ENCODE peak calls at places on chromosomes 16 and 17, in ten cellular contexts. One of them, this sample, is unnamed.

GRCh38 chr16:78142784-78143183 is 43.3 kb downstream of the WWOX start:
- DNase-seq in heart left ventricle: no peak
- DNase-seq in vagina: no peak
- DNase-seq in Peyer's patch: no peak
- DNase-seq in stomach: no peak
- DNase-seq in IMR-90: no peak
- DNase-seq in prostate gland: no peak
- DNase-seq in A549: no peak
- DNase-seq in spleen: no peak
- DNase-seq in endothelial cell of umbilical vein: peak
- DNase-seq in this sample: no peak

GRCh38 chr16:84144301-84144858 is 597 bp downstream of the HSDL1 start:
- DNase-seq in heart left ventricle: no peak
- DNase-seq in vagina: no peak
- DNase-seq in Peyer's patch: peak
- DNase-seq in stomach: peak
- DNase-seq in IMR-90: peak
- DNase-seq in prostate gland: peak
- DNase-seq in A549: peak
- DNase-seq in spleen: peak
- DNase-seq in endothelial cell of umbilical vein: peak
- DNase-seq in this sample: peak

GRCh38 chr17:42843358-42843934 is 934 bp upstream of the AOC2 start:
- DNase-seq in heart left ventricle: peak
- DNase-seq in vagina: no peak
- DNase-seq in Peyer's patch: no peak
- DNase-seq in stomach: no peak
- DNase-seq in IMR-90: peak
- DNase-seq in prostate gland: peak
- DNase-seq in A549: peak
- DNase-seq in spleen: peak
- DNase-seq in endothelial cell of umbilical vein: peak
- DNase-seq in this sample: no peak

GRCh38 chr16:68417711-68418301 is 30.5 kb downstream of the SMPD3 start:
- DNase-seq in heart left ventricle: peak
- DNase-seq in vagina: no peak
- DNase-seq in Peyer's patch: peak
- DNase-seq in stomach: peak
- DNase-seq in IMR-90: no peak
- DNase-seq in prostate gland: peak
- DNase-seq in A549: no peak
- DNase-seq in spleen: peak
- DNase-seq in endothelial cell of umbilical vein: peak
- DNase-seq in this sample: no peak

GRCh38 chr17:54967621-54968258 is 714 bp downstream of the COX11 start:
- DNase-seq in heart left ventricle: no peak
- DNase-seq in vagina: no peak
- DNase-seq in Peyer's patch: no peak
- DNase-seq in stomach: no peak
- DNase-seq in IMR-90: peak
- DNase-seq in prostate gland: no peak
- DNase-seq in A549: peak
- DNase-seq in spleen: no peak
- DNase-seq in endothelial cell of umbilical vein: no peak
- DNase-seq in this sample: no peak

GRCh38 chr17:28446716-28447395 is 26.6 kb upstream of the SLC13A2 start:
- DNase-seq in heart left ventricle: no peak
- DNase-seq in vagina: no peak
- DNase-seq in Peyer's patch: no peak
- DNase-seq in stomach: no peak
- DNase-seq in IMR-90: no peak
- DNase-seq in prostate gland: no peak
- DNase-seq in A549: no peak
- DNase-seq in spleen: no peak
- DNase-seq in endothelial cell of umbilical vein: no peak
- DNase-seq in this sample: no peak

GRCh38 chr17:20922128-20922670 is 120.6 kb downstream of the USP22 start:
- DNase-seq in heart left ventricle: peak
- DNase-seq in vagina: no peak
- DNase-seq in Peyer's patch: no peak
- DNase-seq in stomach: no peak
- DNase-seq in IMR-90: peak
- DNase-seq in prostate gland: no peak
- DNase-seq in A549: no peak
- DNase-seq in spleen: no peak
- DNase-seq in endothelial cell of umbilical vein: peak
- DNase-seq in this sample: no peak

GRCh38 chr17:18257747-18258355 is 687 bp downstream of the FLII start:
- DNase-seq in heart left ventricle: peak
- DNase-seq in vagina: no peak
- DNase-seq in Peyer's patch: peak
- DNase-seq in stomach: peak
- DNase-seq in IMR-90: peak
- DNase-seq in prostate gland: peak
- DNase-seq in A549: peak
- DNase-seq in spleen: peak
- DNase-seq in endothelial cell of umbilical vein: peak
- DNase-seq in this sample: peak

GRCh38 chr16:69187891-69188451 is 1.0 kb downstream of the SNTB2 start:
- DNase-seq in heart left ventricle: no peak
- DNase-seq in vagina: no peak
- DNase-seq in Peyer's patch: peak
- DNase-seq in stomach: peak
- DNase-seq in IMR-90: no peak
- DNase-seq in prostate gland: peak
- DNase-seq in A549: peak
- DNase-seq in spleen: peak
- DNase-seq in endothelial cell of umbilical vein: peak
- DNase-seq in this sample: no peak

GRCh38 chr17:5422505-5422904 is 2.5 kb downstream of the RPAIN start:
- DNase-seq in heart left ventricle: no peak
- DNase-seq in vagina: no peak
- DNase-seq in Peyer's patch: no peak
- DNase-seq in stomach: no peak
- DNase-seq in IMR-90: peak
- DNase-seq in prostate gland: no peak
- DNase-seq in A549: peak
- DNase-seq in spleen: no peak
- DNase-seq in endothelial cell of umbilical vein: no peak
- DNase-seq in this sample: no peak

GRCh38 chr17:13931111-13931526 is 138.2 kb upstream of the COX10 start:
- DNase-seq in heart left ventricle: peak
- DNase-seq in vagina: no peak
- DNase-seq in Peyer's patch: peak
- DNase-seq in stomach: no peak
- DNase-seq in IMR-90: peak
- DNase-seq in prostate gland: peak
- DNase-seq in A549: no peak
- DNase-seq in spleen: no peak
- DNase-seq in endothelial cell of umbilical vein: no peak
- DNase-seq in this sample: no peak

GRCh38 chr17:59618894-59619312 is 792 bp upstream of the CLTC start:
- DNase-seq in heart left ventricle: peak
- DNase-seq in vagina: no peak
- DNase-seq in Peyer's patch: no peak
- DNase-seq in stomach: no peak
- DNase-seq in IMR-90: peak
- DNase-seq in prostate gland: peak
- DNase-seq in A549: peak
- DNase-seq in spleen: no peak
- DNase-seq in endothelial cell of umbilical vein: no peak
- DNase-seq in this sample: no peak

GRCh38 chr17:9231449-9232154 is 210.3 kb downstream of the NTN1 start:
- DNase-seq in heart left ventricle: no peak
- DNase-seq in vagina: no peak
- DNase-seq in Peyer's patch: no peak
- DNase-seq in stomach: no peak
- DNase-seq in IMR-90: no peak
- DNase-seq in prostate gland: no peak
- DNase-seq in A549: no peak
- DNase-seq in spleen: peak
- DNase-seq in endothelial cell of umbilical vein: no peak
- DNase-seq in this sample: no peak

GRCh38 chr17:9229826-9230201 is 208.5 kb downstream of the NTN1 start:
- DNase-seq in heart left ventricle: no peak
- DNase-seq in vagina: no peak
- DNase-seq in Peyer's patch: no peak
- DNase-seq in stomach: no peak
- DNase-seq in IMR-90: no peak
- DNase-seq in prostate gland: no peak
- DNase-seq in A549: no peak
- DNase-seq in spleen: no peak
- DNase-seq in endothelial cell of umbilical vein: no peak
- DNase-seq in this sample: no peak

GRCh38 chr17:9229160-9229825 is 208.0 kb downstream of the NTN1 start:
- DNase-seq in heart left ventricle: no peak
- DNase-seq in vagina: no peak
- DNase-seq in Peyer's patch: no peak
- DNase-seq in stomach: no peak
- DNase-seq in IMR-90: no peak
- DNase-seq in prostate gland: no peak
- DNase-seq in A549: no peak
- DNase-seq in spleen: no peak
- DNase-seq in endothelial cell of umbilical vein: no peak
- DNase-seq in this sample: no peak

GRCh38 chr17:9230861-9231260 is 209.6 kb downstream of the NTN1 start:
- DNase-seq in heart left ventricle: no peak
- DNase-seq in vagina: no peak
- DNase-seq in Peyer's patch: no peak
- DNase-seq in stomach: no peak
- DNase-seq in IMR-90: no peak
- DNase-seq in prostate gland: no peak
- DNase-seq in A549: no peak
- DNase-seq in spleen: peak
- DNase-seq in endothelial cell of umbilical vein: no peak
- DNase-seq in this sample: no peak

DNA sequence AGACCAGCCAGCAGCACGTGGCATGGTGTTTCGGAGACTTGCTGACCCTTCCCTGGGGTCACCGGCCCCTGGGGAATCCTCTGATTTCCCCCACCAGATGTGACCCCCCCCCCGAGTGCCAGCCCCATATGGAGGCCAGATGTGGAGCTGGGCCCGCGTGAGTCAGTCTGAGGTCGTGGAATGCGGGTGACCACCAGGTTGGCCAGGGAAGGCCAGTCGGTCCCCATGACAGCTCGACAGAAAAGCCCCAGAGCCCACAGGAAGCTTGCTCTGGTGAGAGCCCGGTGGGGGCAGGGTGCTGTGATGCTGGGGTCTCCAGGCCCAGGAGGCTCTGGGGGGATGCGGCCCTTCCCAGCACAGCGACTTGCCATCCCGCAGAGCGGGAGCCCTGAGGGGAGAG is 209.0 kb downstream of the NTN1 start:
- DNase-seq in heart left ventricle: no peak
- DNase-seq in vagina: no peak
- DNase-seq in Peyer's patch: no peak
- DNase-seq in stomach: no peak
- DNase-seq in IMR-90: peak
- DNase-seq in prostate gland: no peak
- DNase-seq in A549: no peak
- DNase-seq in spleen: peak
- DNase-seq in endothelial cell of umbilical vein: no peak
- DNase-seq in this sample: no peak
- H3K27ac ChIP-seq in heart left ventricle: no peak
- H3K27ac ChIP-seq in vagina: peak
- H3K27ac ChIP-seq in Peyer's patch: no peak
- H3K27ac ChIP-seq in stomach: peak
- H3K27ac ChIP-seq in IMR-90: no peak
- H3K27ac ChIP-seq in prostate gland: no peak
- H3K27ac ChIP-seq in A549: no peak
- H3K27ac ChIP-seq in spleen: no peak
- H3K27ac ChIP-seq in endothelial cell of umbilical vein: no peak
- H3K27ac ChIP-seq in this sample: no peak

DNA sequence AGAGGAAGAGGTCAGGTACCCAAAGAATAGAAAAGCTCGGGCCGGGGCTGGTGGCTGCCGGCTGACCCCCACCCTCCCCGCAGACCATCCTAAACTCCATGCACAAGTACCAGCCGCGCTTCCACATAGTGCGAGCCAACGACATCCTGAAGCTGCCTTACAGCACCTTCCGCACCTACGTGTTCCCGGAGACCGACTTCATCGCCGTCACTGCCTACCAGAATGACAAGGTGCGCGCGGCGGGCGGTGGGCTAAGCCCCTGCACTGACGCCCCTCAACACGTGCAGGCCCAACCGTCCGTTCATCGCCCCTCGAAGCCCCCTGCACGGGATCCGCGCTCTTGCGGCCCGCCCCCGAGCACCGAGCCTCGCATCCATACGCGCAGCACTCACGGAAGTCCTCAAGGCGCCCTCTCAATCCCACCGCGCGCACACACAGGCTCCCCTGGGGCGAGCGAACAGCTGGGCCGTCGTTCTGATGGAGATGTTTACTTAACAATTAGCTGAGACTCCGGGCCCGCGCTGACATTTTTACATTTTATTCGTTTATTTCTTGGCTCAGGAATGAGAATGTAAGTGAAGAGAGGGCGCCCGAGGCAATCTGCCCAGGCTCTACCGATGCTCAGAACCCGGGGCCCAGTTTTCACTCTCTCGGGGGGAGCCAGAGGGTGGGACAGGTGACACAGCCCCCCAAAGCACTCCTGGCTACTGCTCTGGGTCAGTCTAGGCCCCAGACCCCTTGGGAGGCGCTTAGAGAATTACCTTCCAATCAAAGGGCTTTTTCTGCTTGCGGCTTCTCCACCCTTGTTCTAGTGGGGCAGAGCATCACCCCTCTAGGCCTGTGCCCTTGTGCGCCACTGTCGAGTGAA is 3.6 kb downstream of the TBX2 start:
- DNase-seq in heart left ventricle: no peak
- DNase-seq in vagina: no peak
- DNase-seq in Peyer's patch: no peak
- DNase-seq in stomach: no peak
- DNase-seq in IMR-90: peak
- DNase-seq in prostate gland: no peak
- DNase-seq in A549: no peak
- DNase-seq in spleen: peak
- DNase-seq in endothelial cell of umbilical vein: no peak
- DNase-seq in this sample: no peak
- H3K4me3 ChIP-seq in heart left ventricle: peak
- H3K4me3 ChIP-seq in vagina: peak
- H3K4me3 ChIP-seq in Peyer's patch: peak
- H3K4me3 ChIP-seq in stomach: peak
- H3K4me3 ChIP-seq in IMR-90: peak
- H3K4me3 ChIP-seq in prostate gland: peak
- H3K4me3 ChIP-seq in A549: no peak
- H3K4me3 ChIP-seq in spleen: peak
- H3K4me3 ChIP-seq in endothelial cell of umbilical vein: no peak
- H3K4me3 ChIP-seq in this sample: no peak

GRCh38 chr17:40068917-40069750 is 6.4 kb downstream of the THRA start:
- DNase-seq in heart left ventricle: peak
- DNase-seq in vagina: no peak
- DNase-seq in Peyer's patch: peak
- DNase-seq in stomach: peak
- DNase-seq in IMR-90: peak
- DNase-seq in prostate gland: peak
- DNase-seq in A549: no peak
- DNase-seq in spleen: peak
- DNase-seq in endothelial cell of umbilical vein: peak
- DNase-seq in this sample: peak
- TF ChIP-seq POLR2A in heart left ventricle: no peak
- TF ChIP-seq POLR2A in vagina: no peak
- TF ChIP-seq POLR2A in Peyer's patch: peak
- TF ChIP-seq POLR2A in stomach: no peak
- TF ChIP-seq POLR2A in IMR-90: no peak
- TF ChIP-seq POLR2A in prostate gland: peak
- TF ChIP-seq POLR2A in A549: no peak
- TF ChIP-seq POLR2A in spleen: no peak
- TF ChIP-seq POLR2A in endothelial cell of umbilical vein: peak
- TF ChIP-seq POLR2A in this sample: peak

GRCh38 chr17:56867948-56868376 is 34.0 kb downstream of the DGKE start:
- DNase-seq in heart left ventricle: no peak
- DNase-seq in vagina: no peak
- DNase-seq in Peyer's patch: no peak
- DNase-seq in stomach: no peak
- DNase-seq in IMR-90: peak
- DNase-seq in prostate gland: peak
- DNase-seq in A549: no peak
- DNase-seq in spleen: no peak
- DNase-seq in endothelial cell of umbilical vein: peak
- DNase-seq in this sample: no peak
- H3K27ac ChIP-seq in heart left ventricle: no peak
- H3K27ac ChIP-seq in vagina: peak
- H3K27ac ChIP-seq in Peyer's patch: no peak
- H3K27ac ChIP-seq in stomach: no peak
- H3K27ac ChIP-seq in IMR-90: no peak
- H3K27ac ChIP-seq in prostate gland: no peak
- H3K27ac ChIP-seq in A549: no peak
- H3K27ac ChIP-seq in spleen: no peak
- H3K27ac ChIP-seq in endothelial cell of umbilical vein: peak
- H3K27ac ChIP-seq in this sample: no peak

This sample was measured in ovary.